ENCODE peak calls at places on chromosomes 6 and 20, in nine cellular contexts. K is PC-3, Y is NCI-H1417, W is fibroblast of gingiva, O is COR-L47, J is myocyte, S is GM12865, D is aorta, H is uterus. I is an unnamed sample.

GRCh38 chr6:155791186-155791585 is 335.5 kb upstream of the NOX3 start:
- DNase-seq in K (peak), Y (no peak), W (no peak), O (no peak), J (no peak), S (no peak), D (no peak), H (no peak), I (no peak)

GRCh38 chr6:138087549-138087948 is 19.7 kb downstream of the PERP start:
- DNase-seq in K (peak), Y (peak), W (no peak), O (no peak), J (no peak), S (no peak), D (no peak), H (no peak), I (no peak)

GRCh38 chr6:45105170-45105820 is 222.8 kb upstream of the RUNX2 start:
- DNase-seq in K (peak), Y (no peak), W (peak), O (no peak), J (no peak), S (no peak), D (no peak), H (no peak), I (no peak)

GRCh38 chr6:5507056-5507722 is 245.9 kb downstream of the FARS2 start:
- DNase-seq in K (no peak), Y (no peak), W (no peak), O (no peak), J (no peak), S (peak), D (no peak), H (no peak), I (no peak)

GRCh38 chr20:25525857-25526256 is 59.5 kb downstream of the NINL start:
- DNase-seq in K (peak), Y (no peak), W (peak), O (no peak), J (peak), S (no peak), D (peak), H (no peak), I (no peak)

GRCh38 chr20:20334489-20334888 is 33.4 kb upstream of the INSM1 start:
- DNase-seq in K (no peak), Y (no peak), W (no peak), O (no peak), J (no peak), S (peak), D (no peak), H (no peak), I (no peak)

GRCh38 chr6:14095444-14095843 is 22.1 kb upstream of the CD83 start:
- DNase-seq in K (no peak), Y (no peak), W (no peak), O (no peak), J (no peak), S (peak), D (no peak), H (no peak), I (no peak)

GRCh38 chr6:15538106-15538505 is 124.7 kb downstream of the DTNBP1 start:
- DNase-seq in K (no peak), Y (no peak), W (no peak), O (no peak), J (no peak), S (no peak), D (no peak), H (no peak), I (no peak)

GRCh38 chr6:43172127-43173007 is 1.3 kb downstream of the SRF start:
- DNase-seq in K (peak), Y (peak), W (no peak), O (peak), J (peak), S (peak), D (peak), H (peak), I (no peak)

GRCh38 chr20:61373055-61373399 is 121.0 kb downstream of the CDH4 start:
- DNase-seq in K (no peak), Y (no peak), W (no peak), O (no peak), J (no peak), S (no peak), D (no peak), H (no peak), I (no peak)

GRCh38 chr6:145480024-145480423 is 255.3 kb downstream of the EPM2A start:
- DNase-seq in K (no peak), Y (no peak), W (no peak), O (no peak), J (no peak), S (peak), D (no peak), H (no peak), I (no peak)

GRCh38 chr6:166907373-166907841 is 48.9 kb downstream of the RNASET2 start:
- DNase-seq in K (no peak), Y (no peak), W (no peak), O (no peak), J (no peak), S (peak), D (no peak), H (no peak), I (no peak)

GRCh38 chr6:43020847-43021246 is 576 bp upstream of the RRP36 start:
- DNase-seq in K (no peak), Y (no peak), W (no peak), O (no peak), J (peak), S (no peak), D (no peak), H (no peak), I (no peak)

GRCh38 chr6:140371360-140371870 is 997.0 kb upstream of the CITED2 start:
- DNase-seq in K (no peak), Y (no peak), W (peak), O (no peak), J (no peak), S (no peak), D (no peak), H (no peak), I (no peak)

GRCh38 chr6:4355241-4355640 is 219.9 kb upstream of the ECI2 start:
- DNase-seq in K (peak), Y (no peak), W (peak), O (no peak), J (no peak), S (no peak), D (no peak), H (no peak), I (no peak)

GRCh38 chr6:149473080-149474052 is 11.4 kb downstream of the ZC3H12D start:
- DNase-seq in K (no peak), Y (no peak), W (no peak), O (no peak), J (peak), S (peak), D (no peak), H (no peak), I (no peak)

GRCh38 chr20:36336838-36337478 is 30.8 kb downstream of the DLGAP4 start:
- DNase-seq in K (no peak), Y (no peak), W (no peak), O (no peak), J (no peak), S (no peak), D (peak), H (no peak), I (no peak)

GRCh38 chr6:169170583-169170955 is 83.1 kb downstream of the THBS2 start:
- DNase-seq in K (no peak), Y (no peak), W (no peak), O (no peak), J (no peak), S (no peak), D (no peak), H (no peak), I (no peak)

GRCh38 chr6:33248643-33248931 is 23.1 kb downstream of the VPS52 start:
- DNase-seq in K (peak), Y (no peak), W (peak), O (no peak), J (peak), S (no peak), D (no peak), H (no peak), I (no peak)

GRCh38 chr6:31462964-31463940 is 34.7 kb upstream of the MICB start:
- DNase-seq in K (peak), Y (peak), W (peak), O (peak), J (no peak), S (peak), D (peak), H (peak), I (peak)

GRCh38 chr6:149484733-149485700 is at the start of gene ZC3H12D:
- DNase-seq in K (peak), Y (no peak), W (no peak), O (no peak), J (peak), S (peak), D (peak), H (no peak), I (no peak)

GRCh38 chr6:118400582-118400981 is 147.5 kb upstream of the PLN start:
- DNase-seq in K (no peak), Y (no peak), W (no peak), O (no peak), J (no peak), S (no peak), D (no peak), H (no peak), I (no peak)

GRCh38 chr6:123913858-123914257 is 110.2 kb downstream of the NKAIN2 start:
- DNase-seq in K (no peak), Y (no peak), W (no peak), O (no peak), J (no peak), S (no peak), D (no peak), H (no peak), I (no peak)

GRCh38 chr20:22288957-22289356 is 295.4 kb downstream of the FOXA2 start:
- DNase-seq in K (no peak), Y (no peak), W (no peak), O (no peak), J (peak), S (no peak), D (no peak), H (no peak), I (no peak)

GRCh38 chr6:77455271-77455670 is 8.0 kb downstream of the HTR1B start:
- DNase-seq in K (no peak), Y (no peak), W (no peak), O (no peak), J (peak), S (no peak), D (no peak), H (no peak), I (no peak)

GRCh38 chr6:127186889-127187288 is 68.4 kb downstream of the RSPO3 start:
- DNase-seq in K (peak), Y (no peak), W (no peak), O (no peak), J (no peak), S (peak), D (peak), H (peak), I (no peak)

GRCh38 chr6:39901116-39901655 is 33.1 kb downstream of the MOCS1 start:
- DNase-seq in K (no peak), Y (no peak), W (no peak), O (no peak), J (no peak), S (no peak), D (no peak), H (no peak), I (no peak)

GRCh38 chr6:143741480-143741879 is 63.7 kb downstream of the PHACTR2 start:
- DNase-seq in K (no peak), Y (no peak), W (peak), O (no peak), J (no peak), S (no peak), D (no peak), H (no peak), I (no peak)

I was measured in C1 segment of cervical spinal cord.